ENCODE peak calls at places on chromosome 6, in nine cellular contexts. J is HFFc6, S is heart right ventricle, E is thoracic aorta, P is lower lobe of right lung, W is cardiac muscle cell, V is IMR-90, Q is A549, M is neural crest cell. F is an unnamed sample.

GRCh38 chr6:135535989-135536414 is 38.5 kb upstream of the AHI1 start:
- DNase-seq in M (peak; percentile 12), Q (peak; percentile 63), S (no peak), E (no peak), J (peak; percentile 87), W (peak; percentile 93), V (peak; percentile 98), P (no peak), F (no peak)

GRCh38 chr6:11902527-11902926 is 109.6 kb upstream of the HIVEP1 start:
- DNase-seq in W (no peak), Q (no peak), E (no peak), M (no peak), V (no peak), P (no peak), S (no peak), J (no peak), F (no peak)

GRCh38 chr6:151675746-151676459 is 131.6 kb upstream of the ESR1 start:
- DNase-seq in W (peak; percentile 47), V (peak; percentile 4), M (peak; percentile 35), E (no peak), S (no peak), P (peak; percentile 62), J (no peak), Q (peak; percentile 56), F (no peak)

GRCh38 chr6:15997751-15998388 is 131.0 kb upstream of the MYLIP start:
- DNase-seq in E (no peak), W (no peak), J (no peak), P (no peak), M (no peak), S (no peak), V (no peak), Q (no peak), F (no peak)

GRCh38 chr6:41655706-41656668 is 17.7 kb downstream of the MDFI start:
- DNase-seq in M (no peak), J (no peak), E (no peak), P (peak; percentile 22), W (peak; percentile 66), Q (no peak), S (no peak), V (peak; percentile 64), F (no peak)

GRCh38 chr6:43334466-43335095 is 26.0 kb upstream of the CRIP3 start:
- DNase-seq in P (no peak), W (peak; percentile 73), E (no peak), V (peak; percentile 69), M (no peak), Q (peak; percentile 62), S (no peak), J (peak; percentile 61), F (no peak)

GRCh38 chr6:135105710-135106109 is 51.1 kb upstream of the HBS1L start:
- DNase-seq in M (no peak), V (no peak), Q (no peak), E (no peak), P (no peak), S (no peak), J (no peak), W (no peak), F (no peak)

GRCh38 chr6:6725120-6725833 is 136.8 kb downstream of the LY86 start:
- DNase-seq in W (no peak), M (no peak), P (no peak), Q (no peak), J (no peak), V (no peak), E (no peak), S (no peak), F (no peak)

GRCh38 chr6:170209354-170210025 is 81.4 kb downstream of the DLL1 start:
- DNase-seq in V (no peak), S (no peak), P (no peak), E (no peak), Q (no peak), W (no peak), J (no peak), M (no peak), F (no peak)

GRCh38 chr6:33112148-33112547 is 36.4 kb downstream of the HLA-DPB1 start:
- DNase-seq in W (peak; percentile 72), V (peak; percentile 55), E (no peak), P (no peak), M (no peak), S (no peak), J (peak; percentile 60), Q (peak; percentile 10), F (no peak)

GRCh38 chr6:146805546-146806325 is 207.0 kb downstream of the ADGB start:
- DNase-seq in J (no peak), Q (no peak), P (no peak), M (no peak), W (peak; percentile 61), V (no peak), E (no peak), S (no peak), F (no peak)

GRCh38 chr6:145704153-145704781 is 31.1 kb downstream of the EPM2A start:
- DNase-seq in Q (no peak), P (no peak), S (no peak), V (peak; percentile 38), E (no peak), W (peak; percentile 50), J (peak; percentile 6), M (no peak), F (no peak)

GRCh38 chr6:126721581-126722145 is 381.7 kb downstream of the CENPW start:
- DNase-seq in M (no peak), W (peak; percentile 83), V (peak; percentile 95), P (no peak), J (peak; percentile 87), S (no peak), Q (peak; percentile 10), E (no peak), F (no peak)

GRCh38 chr6:134727068-134727467 is 222.8 kb downstream of the ALDH8A1 start:
- DNase-seq in V (peak; percentile 62), Q (peak; percentile 13), M (no peak), P (no peak), E (no peak), S (no peak), J (no peak), W (no peak), F (no peak)

GRCh38 chr6:28597924-28598323 is 72.2 kb downstream of the GPX5 start:
- DNase-seq in W (no peak), M (no peak), Q (peak; percentile 81), S (no peak), V (no peak), E (no peak), J (no peak), P (no peak), F (no peak)

GRCh38 chr6:79117752-79118151 is 39.7 kb upstream of the PHIP start:
- DNase-seq in J (no peak), S (no peak), M (no peak), E (no peak), W (peak; percentile 4), Q (peak; percentile 1), V (no peak), P (no peak), F (no peak)

GRCh38 chr6:138031417-138031816 is 75.8 kb downstream of the PERP start:
- DNase-seq in W (no peak), M (no peak), P (no peak), Q (no peak), E (no peak), J (no peak), S (no peak), V (no peak), F (no peak)

GRCh38 chr6:25576920-25577319 is 75.1 kb upstream of the SCGN start:
- DNase-seq in Q (no peak), W (peak; percentile 18), J (no peak), M (no peak), E (no peak), P (no peak), V (no peak), S (no peak), F (no peak)

GRCh38 chr6:26097268-26097875 is 10.1 kb downstream of the HFE start:
- DNase-seq in J (peak; percentile 46), Q (peak; percentile 65), S (no peak), W (peak; percentile 78), E (peak; percentile 20), M (peak; percentile 50), P (no peak), V (peak; percentile 69), F (peak; percentile 72)

GRCh38 chr6:135851442-135852271 is at the start of gene PDE7B:
- DNase-seq in Q (peak; percentile 91), W (peak; percentile 99), J (peak; percentile 98), S (peak; percentile 81), P (peak; percentile 84), E (peak; percentile 11), V (peak; percentile 99), M (peak; percentile 28), F (peak; percentile 28)

GRCh38 chr6:20907486-20908071 is 373.3 kb downstream of the CDKAL1 start:
- DNase-seq in M (no peak), V (no peak), P (no peak), Q (no peak), W (no peak), J (no peak), S (no peak), E (no peak), F (no peak)
- TF ChIP-seq CTCF in M (no peak), V (no peak), P (no peak), Q (no peak), W (no peak), J (no peak), S (no peak), E (no peak), F (no peak)

GRCh38 chr6:139375239-139376053 is 998 bp upstream of the CITED2 start:
- DNase-seq in W (peak; percentile 99), E (peak; percentile 41), Q (peak; percentile 93), M (peak; percentile 79), V (peak; percentile 98), S (peak; percentile 89), J (peak; percentile 98), P (peak; percentile 94), F (peak; percentile 89)
- TF ChIP-seq CTCF in W (peak; percentile 28), E (no peak), Q (no peak), M (no peak), V (peak; percentile 37), S (no peak), J (peak; percentile 39), P (no peak), F (no peak)

GRCh38 chr6:168908887-168909286 is 344.8 kb downstream of the THBS2 start:
- DNase-seq in J (peak; percentile 50), S (no peak), M (no peak), P (no peak), Q (peak; percentile 29), W (peak; percentile 81), V (peak; percentile 75), E (no peak), F (no peak)
- TF ChIP-seq CTCF in J (peak; percentile 70), S (no peak), M (no peak), P (no peak), Q (peak; percentile 21), W (peak; percentile 33), V (peak; percentile 40), E (no peak), F (no peak)

DNA sequence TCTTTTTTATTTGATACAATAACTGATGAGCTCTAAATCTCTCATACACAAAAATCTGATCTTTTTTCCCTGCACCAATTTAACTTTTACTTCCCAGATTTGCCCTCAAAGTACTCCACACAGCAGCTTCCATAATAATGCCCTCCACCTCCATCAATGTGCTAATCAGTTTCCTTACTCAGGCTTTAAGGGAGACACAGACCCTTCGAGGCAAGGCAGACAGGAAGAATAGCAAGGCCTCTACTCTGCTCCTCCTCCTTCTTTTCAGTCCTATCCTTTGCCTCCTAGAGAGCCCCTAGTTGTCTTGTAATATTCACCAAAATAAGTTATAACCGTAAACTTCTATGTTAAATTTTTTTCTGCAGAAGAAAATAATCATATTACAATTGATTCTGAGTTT is 444.9 kb upstream of the RNF217 start:
- DNase-seq in Q (no peak), W (no peak), V (no peak), J (no peak), P (no peak), S (no peak), M (no peak), E (no peak), F (no peak)
- TF ChIP-seq CTCF in Q (no peak), W (no peak), V (no peak), J (no peak), P (no peak), S (no peak), M (no peak), E (no peak), F (no peak)